ENCODE peak calls at places on chromosomes 12 and 14, in seven cellular contexts. One of them, this sample, is unnamed.

GRCh38 chr14:57057803-57058202 is 210.9 kb downstream of the EXOC5 start:
- DNase-seq in A549: no peak
- DNase-seq in HuH-7.5: no peak
- DNase-seq in head of caudate nucleus: no peak
- DNase-seq in HEK293T: no peak
- DNase-seq in fibroblast of lung: no peak
- DNase-seq in coronary artery: no peak
- DNase-seq in this sample: no peak

GRCh38 chr14:23612354-23612732 is 23.8 kb upstream of the DHRS2 start:
- DNase-seq in fibroblast of lung: no peak
- DNase-seq in HEK293T: no peak
- DNase-seq in A549: no peak
- DNase-seq in HuH-7.5: no peak
- DNase-seq in head of caudate nucleus: no peak
- DNase-seq in coronary artery: no peak
- DNase-seq in this sample: no peak

GRCh38 chr12:68581926-68582325 is 28.8 kb upstream of the RAP1B start:
- DNase-seq in A549: no peak
- DNase-seq in HuH-7.5: no peak
- DNase-seq in fibroblast of lung: peak; percentile 60
- DNase-seq in HEK293T: no peak
- DNase-seq in coronary artery: no peak
- DNase-seq in head of caudate nucleus: no peak
- DNase-seq in this sample: no peak

GRCh38 chr12:72790273-72790672 is 518.1 kb downstream of the TRHDE start:
- DNase-seq in coronary artery: no peak
- DNase-seq in HuH-7.5: no peak
- DNase-seq in head of caudate nucleus: no peak
- DNase-seq in fibroblast of lung: no peak
- DNase-seq in HEK293T: no peak
- DNase-seq in A549: no peak
- DNase-seq in this sample: peak; percentile 48

GRCh38 chr12:104342635-104343249 is 39.2 kb downstream of the EID3 start:
- DNase-seq in A549: peak; percentile 67
- DNase-seq in HEK293T: no peak
- DNase-seq in head of caudate nucleus: no peak
- DNase-seq in HuH-7.5: no peak
- DNase-seq in fibroblast of lung: no peak
- DNase-seq in coronary artery: no peak
- DNase-seq in this sample: no peak

GRCh38 chr14:43934102-43934501 is 573.0 kb downstream of the FSCB start:
- DNase-seq in HEK293T: no peak
- DNase-seq in fibroblast of lung: no peak
- DNase-seq in HuH-7.5: no peak
- DNase-seq in coronary artery: no peak
- DNase-seq in head of caudate nucleus: no peak
- DNase-seq in A549: no peak
- DNase-seq in this sample: no peak

GRCh38 chr14:104977681-104978647 is at the start of gene AHNAK2:
- DNase-seq in fibroblast of lung: peak; percentile 70
- DNase-seq in HuH-7.5: peak; percentile 80
- DNase-seq in HEK293T: peak; percentile 94
- DNase-seq in A549: peak; percentile 82
- DNase-seq in coronary artery: no peak
- DNase-seq in head of caudate nucleus: peak; percentile 69
- DNase-seq in this sample: peak; percentile 55

GRCh38 chr12:132429932-132430643 is 59.9 kb upstream of the FBRSL1 start:
- DNase-seq in head of caudate nucleus: no peak
- DNase-seq in HuH-7.5: no peak
- DNase-seq in fibroblast of lung: no peak
- DNase-seq in HEK293T: no peak
- DNase-seq in coronary artery: no peak
- DNase-seq in A549: peak; percentile 57
- DNase-seq in this sample: no peak

GRCh38 chr14:105850853-105851581 is 324.6 kb downstream of the TMEM121 start:
- DNase-seq in fibroblast of lung: no peak
- DNase-seq in HEK293T: no peak
- DNase-seq in HuH-7.5: no peak
- DNase-seq in A549: no peak
- DNase-seq in coronary artery: peak; percentile 65
- DNase-seq in head of caudate nucleus: peak; percentile 16
- DNase-seq in this sample: no peak

GRCh38 chr12:106883421-106883820 is 72.3 kb upstream of the TMEM263 start:
- DNase-seq in HuH-7.5: no peak
- DNase-seq in HEK293T: no peak
- DNase-seq in A549: no peak
- DNase-seq in head of caudate nucleus: no peak
- DNase-seq in fibroblast of lung: peak; percentile 23
- DNase-seq in coronary artery: no peak
- DNase-seq in this sample: peak; percentile 24

GRCh38 chr12:3377056-3377455 is 113.9 kb upstream of the PRMT8 start:
- DNase-seq in coronary artery: no peak
- DNase-seq in HEK293T: no peak
- DNase-seq in head of caudate nucleus: peak; percentile 7
- DNase-seq in A549: no peak
- DNase-seq in HuH-7.5: no peak
- DNase-seq in fibroblast of lung: no peak
- DNase-seq in this sample: no peak

GRCh38 chr14:59464651-59465569 is at the start of gene GPR135:
- DNase-seq in coronary artery: peak; percentile 89
- DNase-seq in head of caudate nucleus: peak; percentile 77
- DNase-seq in HuH-7.5: peak; percentile 58
- DNase-seq in A549: no peak
- DNase-seq in fibroblast of lung: peak; percentile 42
- DNase-seq in HEK293T: no peak
- DNase-seq in this sample: peak; percentile 30

GRCh38 chr12:118073768-118074167 is 12.8 kb upstream of the WSB2 start:
- DNase-seq in A549: no peak
- DNase-seq in fibroblast of lung: no peak
- DNase-seq in HEK293T: no peak
- DNase-seq in head of caudate nucleus: no peak
- DNase-seq in HuH-7.5: no peak
- DNase-seq in coronary artery: no peak
- DNase-seq in this sample: no peak

GRCh38 chr14:99391671-99392070 is 89.0 kb downstream of the SETD3 start:
- DNase-seq in HuH-7.5: no peak
- DNase-seq in fibroblast of lung: peak; percentile 27
- DNase-seq in coronary artery: no peak
- DNase-seq in HEK293T: no peak
- DNase-seq in A549: no peak
- DNase-seq in head of caudate nucleus: no peak
- DNase-seq in this sample: peak; percentile 41

GRCh38 chr14:29773990-29774389 is 153.7 kb downstream of the PRKD1 start:
- DNase-seq in HEK293T: no peak
- DNase-seq in fibroblast of lung: no peak
- DNase-seq in coronary artery: no peak
- DNase-seq in HuH-7.5: no peak
- DNase-seq in head of caudate nucleus: no peak
- DNase-seq in A549: no peak
- DNase-seq in this sample: no peak

GRCh38 chr14:91349481-91350074 is 68.0 kb downstream of the CCDC88C start:
- DNase-seq in coronary artery: no peak
- DNase-seq in head of caudate nucleus: no peak
- DNase-seq in fibroblast of lung: no peak
- DNase-seq in HEK293T: no peak
- DNase-seq in A549: no peak
- DNase-seq in HuH-7.5: no peak
- DNase-seq in this sample: no peak

GRCh38 chr12:20646239-20646827 is 48.8 kb upstream of the SLCO1C1 start:
- DNase-seq in coronary artery: no peak
- DNase-seq in fibroblast of lung: peak; percentile 65
- DNase-seq in head of caudate nucleus: no peak
- DNase-seq in HuH-7.5: peak; percentile 9
- DNase-seq in A549: peak; percentile 70
- DNase-seq in HEK293T: peak; percentile 38
- DNase-seq in this sample: peak; percentile 53

GRCh38 chr12:56119361-56119796 is 1.3 kb downstream of the ZC3H10 start:
- DNase-seq in A549: peak; percentile 94
- DNase-seq in coronary artery: peak; percentile 87
- DNase-seq in HuH-7.5: peak; percentile 95
- DNase-seq in HEK293T: peak; percentile 71
- DNase-seq in head of caudate nucleus: peak; percentile 74
- DNase-seq in fibroblast of lung: peak; percentile 95
- DNase-seq in this sample: peak; percentile 90

GRCh38 chr12:13211859-13212664 is 15.5 kb downstream of the EMP1 start:
- DNase-seq in A549: peak; percentile 78
- DNase-seq in coronary artery: no peak
- DNase-seq in HEK293T: peak; percentile 62
- DNase-seq in HuH-7.5: peak; percentile 31
- DNase-seq in fibroblast of lung: peak; percentile 79
- DNase-seq in head of caudate nucleus: peak; percentile 84
- DNase-seq in this sample: peak; percentile 60

GRCh38 chr12:10771132-10771733 is 31.2 kb downstream of the TAS2R7 start:
- DNase-seq in A549: peak; percentile 44
- DNase-seq in HuH-7.5: no peak
- DNase-seq in HEK293T: peak; percentile 22
- DNase-seq in coronary artery: no peak
- DNase-seq in head of caudate nucleus: no peak
- DNase-seq in fibroblast of lung: peak; percentile 66
- DNase-seq in this sample: peak; percentile 15

GRCh38 chr12:65623507-65623906 is 200.8 kb upstream of the HMGA2 start:
- DNase-seq in A549: no peak
- DNase-seq in head of caudate nucleus: no peak
- DNase-seq in HEK293T: no peak
- DNase-seq in coronary artery: no peak
- DNase-seq in HuH-7.5: no peak
- DNase-seq in fibroblast of lung: no peak
- DNase-seq in this sample: no peak